ENCODE peak calls at places on chromosomes 3 and 15, in five cellular contexts. One of them, this sample, is unnamed.

GRCh38 chr15:62782896-62783295 is 259.7 kb upstream of the TPM1 start:
- DNase-seq in NCI-H1436: no peak
- DNase-seq in Ammon's horn: no peak
- DNase-seq in HEK293T: no peak
- DNase-seq in neural progenitor cell: no peak
- DNase-seq in this sample: no peak

GRCh38 chr3:31043184-31043819 is 148.8 kb upstream of the GADL1 start:
- DNase-seq in NCI-H1436: no peak
- DNase-seq in Ammon's horn: no peak
- DNase-seq in HEK293T: no peak
- DNase-seq in neural progenitor cell: no peak
- DNase-seq in this sample: no peak

GRCh38 chr15:39963806-39964205 is 29.9 kb downstream of the EIF2AK4 start:
- DNase-seq in NCI-H1436: no peak
- DNase-seq in Ammon's horn: no peak
- DNase-seq in HEK293T: no peak
- DNase-seq in neural progenitor cell: no peak
- DNase-seq in this sample: no peak

GRCh38 chr3:156271508-156271907 is 151.1 kb downstream of the KCNAB1 start:
- DNase-seq in NCI-H1436: no peak
- DNase-seq in Ammon's horn: no peak
- DNase-seq in HEK293T: no peak
- DNase-seq in neural progenitor cell: no peak
- DNase-seq in this sample: no peak

GRCh38 chr15:52788099-52788986 is 1.8 kb downstream of the ONECUT1 start:
- DNase-seq in NCI-H1436: no peak
- DNase-seq in Ammon's horn: no peak
- DNase-seq in HEK293T: no peak
- DNase-seq in neural progenitor cell: peak; percentile 31
- DNase-seq in this sample: no peak

GRCh38 chr3:144921710-144922109 is 950.1 kb downstream of the DIPK2A start:
- DNase-seq in NCI-H1436: no peak
- DNase-seq in Ammon's horn: peak; percentile 6
- DNase-seq in HEK293T: no peak
- DNase-seq in neural progenitor cell: no peak
- DNase-seq in this sample: no peak

GRCh38 chr15:81330351-81331085 is 6.6 kb upstream of the STARD5 start:
- DNase-seq in NCI-H1436: no peak
- DNase-seq in Ammon's horn: no peak
- DNase-seq in HEK293T: no peak
- DNase-seq in neural progenitor cell: no peak
- DNase-seq in this sample: no peak

GRCh38 chr3:40623567-40623966 is 98.8 kb downstream of the ZNF621 start:
- DNase-seq in NCI-H1436: no peak
- DNase-seq in Ammon's horn: no peak
- DNase-seq in HEK293T: no peak
- DNase-seq in neural progenitor cell: no peak
- DNase-seq in this sample: no peak

GRCh38 chr3:48594431-48595049 is 589 bp downstream of the COL7A1 start:
- DNase-seq in NCI-H1436: no peak
- DNase-seq in Ammon's horn: no peak
- DNase-seq in HEK293T: no peak
- DNase-seq in neural progenitor cell: peak; percentile 18
- DNase-seq in this sample: no peak

GRCh38 chr3:113557374-113557773 is 25.0 kb downstream of the SIDT1 start:
- DNase-seq in NCI-H1436: no peak
- DNase-seq in Ammon's horn: no peak
- DNase-seq in HEK293T: no peak
- DNase-seq in neural progenitor cell: no peak
- DNase-seq in this sample: no peak

GRCh38 chr3:63948995-63949394 is 36.8 kb upstream of the SCAANT1 start:
- DNase-seq in NCI-H1436: no peak
- DNase-seq in Ammon's horn: no peak
- DNase-seq in HEK293T: no peak
- DNase-seq in neural progenitor cell: no peak
- DNase-seq in this sample: no peak

GRCh38 chr15:70318996-70319465 is 221.3 kb upstream of the TLE3 start:
- DNase-seq in NCI-H1436: no peak
- DNase-seq in Ammon's horn: no peak
- DNase-seq in HEK293T: no peak
- DNase-seq in neural progenitor cell: no peak
- DNase-seq in this sample: no peak

GRCh38 chr15:75672111-75672602 is 24.4 kb downstream of the SNX33 start:
- DNase-seq in NCI-H1436: no peak
- DNase-seq in Ammon's horn: no peak
- DNase-seq in HEK293T: no peak
- DNase-seq in neural progenitor cell: no peak
- DNase-seq in this sample: no peak

GRCh38 chr3:141093397-141093796 is 42.2 kb downstream of the SPSB4 start:
- DNase-seq in NCI-H1436: no peak
- DNase-seq in Ammon's horn: no peak
- DNase-seq in HEK293T: no peak
- DNase-seq in neural progenitor cell: no peak
- DNase-seq in this sample: no peak

GRCh38 chr15:48086582-48086981 is 34.2 kb upstream of the SLC24A5 start:
- DNase-seq in NCI-H1436: no peak
- DNase-seq in Ammon's horn: no peak
- DNase-seq in HEK293T: no peak
- DNase-seq in neural progenitor cell: no peak
- DNase-seq in this sample: no peak

GRCh38 chr3:54755746-54756145 is 172.1 kb downstream of the LRTM1 start:
- DNase-seq in NCI-H1436: no peak
- DNase-seq in Ammon's horn: no peak
- DNase-seq in HEK293T: no peak
- DNase-seq in neural progenitor cell: no peak
- DNase-seq in this sample: no peak

GRCh38 chr3:185473290-185473815 is 25.5 kb downstream of the TMEM41A start:
- DNase-seq in NCI-H1436: no peak
- DNase-seq in Ammon's horn: no peak
- DNase-seq in HEK293T: no peak
- DNase-seq in neural progenitor cell: no peak
- DNase-seq in this sample: no peak

GRCh38 chr3:190325923-190326322 is 3.7 kb upstream of the CLDN1 start:
- DNase-seq in NCI-H1436: no peak
- DNase-seq in Ammon's horn: no peak
- DNase-seq in HEK293T: no peak
- DNase-seq in neural progenitor cell: no peak
- DNase-seq in this sample: no peak

GRCh38 chr3:48268381-48268935 is 27.6 kb downstream of the ZNF589 start:
- DNase-seq in NCI-H1436: peak; percentile 8
- DNase-seq in Ammon's horn: peak; percentile 35
- DNase-seq in HEK293T: no peak
- DNase-seq in neural progenitor cell: no peak
- DNase-seq in this sample: peak; percentile 86

GRCh38 chr3:79040701-79041100 is 727.1 kb downstream of the ROBO1 start:
- DNase-seq in NCI-H1436: no peak
- DNase-seq in Ammon's horn: no peak
- DNase-seq in HEK293T: no peak
- DNase-seq in neural progenitor cell: no peak
- DNase-seq in this sample: no peak

GRCh38 chr15:73325191-73325980 is 43.4 kb downstream of the HCN4 start:
- DNase-seq in NCI-H1436: no peak
- DNase-seq in Ammon's horn: no peak
- DNase-seq in HEK293T: peak; percentile 43
- DNase-seq in neural progenitor cell: no peak
- DNase-seq in this sample: no peak

GRCh38 chr3:15367059-15367458 is 34.7 kb upstream of the SH3BP5 start:
- DNase-seq in NCI-H1436: no peak
- DNase-seq in Ammon's horn: no peak
- DNase-seq in HEK293T: no peak
- DNase-seq in neural progenitor cell: no peak
- DNase-seq in this sample: no peak

GRCh38 chr15:70484993-70485392 is 278.4 kb downstream of the UACA start:
- DNase-seq in NCI-H1436: no peak
- DNase-seq in Ammon's horn: no peak
- DNase-seq in HEK293T: no peak
- DNase-seq in neural progenitor cell: no peak
- DNase-seq in this sample: no peak

GRCh38 chr15:72338617-72339321 is 18.8 kb upstream of the CELF6 start:
- DNase-seq in NCI-H1436: no peak
- DNase-seq in Ammon's horn: no peak
- DNase-seq in HEK293T: no peak
- DNase-seq in neural progenitor cell: no peak
- DNase-seq in this sample: no peak

GRCh38 chr3:126530171-126531050 is 6.5 kb downstream of the CHST13 start:
- DNase-seq in NCI-H1436: no peak
- DNase-seq in Ammon's horn: no peak
- DNase-seq in HEK293T: no peak
- DNase-seq in neural progenitor cell: no peak
- DNase-seq in this sample: no peak

GRCh38 chr3:11634081-11634635 is 9.6 kb downstream of the VGLL4 start:
- DNase-seq in NCI-H1436: no peak
- DNase-seq in Ammon's horn: no peak
- DNase-seq in HEK293T: no peak
- DNase-seq in neural progenitor cell: no peak
- DNase-seq in this sample: no peak

GRCh38 chr15:89760303-89761008 is 9.4 kb upstream of the MESP1 start:
- DNase-seq in NCI-H1436: peak; percentile 44
- DNase-seq in Ammon's horn: peak; percentile 73
- DNase-seq in HEK293T: peak; percentile 93
- DNase-seq in neural progenitor cell: peak; percentile 82
- DNase-seq in this sample: peak; percentile 93

GRCh38 chr15:78082106-78082742 is 4.7 kb upstream of the TBC1D2B start:
- DNase-seq in NCI-H1436: no peak
- DNase-seq in Ammon's horn: no peak
- DNase-seq in HEK293T: no peak
- DNase-seq in neural progenitor cell: no peak
- DNase-seq in this sample: peak; percentile 56

GRCh38 chr15:38252481-38253311 is at the start of gene SPRED1:
- DNase-seq in NCI-H1436: no peak
- DNase-seq in Ammon's horn: peak; percentile 62
- DNase-seq in HEK293T: peak; percentile 20
- DNase-seq in neural progenitor cell: peak; percentile 86
- DNase-seq in this sample: peak; percentile 77